ENCODE peak calls at places on chromosomes 16 and 17, in four cellular contexts. One of them, this sample, is unnamed.

GRCh38 chr16:80202831-80203230 is 338.0 kb upstream of the DYNLRB2 start:
- DNase-seq in HCT116: no peak
- DNase-seq in HL-60: no peak
- DNase-seq in upper lobe of left lung: no peak
- DNase-seq in this sample: no peak

GRCh38 chr17:63293310-63293709 is 152.8 kb downstream of the CYB561 start:
- DNase-seq in HL-60: no peak
- DNase-seq in upper lobe of left lung: no peak
- DNase-seq in HCT116: no peak
- DNase-seq in this sample: no peak

GRCh38 chr17:22409160-22409751 is 716.9 kb downstream of the KCNJ18 start:
- DNase-seq in HL-60: no peak
- DNase-seq in upper lobe of left lung: peak
- DNase-seq in HCT116: no peak
- DNase-seq in this sample: no peak

GRCh38 chr17:67365762-67366192 is 600 bp downstream of the PSMD12 start:
- DNase-seq in HL-60: peak
- DNase-seq in upper lobe of left lung: no peak
- DNase-seq in HCT116: no peak
- DNase-seq in this sample: no peak

GRCh38 chr16:84513111-84514065 is 8.9 kb upstream of the MEAK7 start:
- DNase-seq in upper lobe of left lung: no peak
- DNase-seq in HL-60: no peak
- DNase-seq in HCT116: no peak
- DNase-seq in this sample: no peak

GRCh38 chr16:2745116-2745890 is 7.1 kb upstream of the SRRM2 start:
- DNase-seq in HL-60: no peak
- DNase-seq in HCT116: no peak
- DNase-seq in upper lobe of left lung: no peak
- DNase-seq in this sample: no peak

GRCh38 chr16:78684655-78685400 is 585.4 kb downstream of the WWOX start:
- DNase-seq in upper lobe of left lung: no peak
- DNase-seq in HL-60: no peak
- DNase-seq in HCT116: no peak
- DNase-seq in this sample: no peak

GRCh38 chr17:330993-331701 is 21.5 kb downstream of the RPH3AL start:
- DNase-seq in upper lobe of left lung: no peak
- DNase-seq in HCT116: no peak
- DNase-seq in HL-60: no peak
- DNase-seq in this sample: peak

GRCh38 chr16:8998114-8998513 is 34.4 kb upstream of the USP7 start:
- DNase-seq in HL-60: no peak
- DNase-seq in HCT116: no peak
- DNase-seq in upper lobe of left lung: no peak
- DNase-seq in this sample: no peak

GRCh38 chr16:71564377-71564967 is 12.4 kb downstream of the TAT start:
- DNase-seq in HL-60: peak
- DNase-seq in HCT116: no peak
- DNase-seq in upper lobe of left lung: no peak
- DNase-seq in this sample: no peak

GRCh38 chr17:35750526-35751395 is 2.3 kb downstream of the GAS2L2 start:
- DNase-seq in HCT116: no peak
- DNase-seq in upper lobe of left lung: no peak
- DNase-seq in HL-60: no peak
- DNase-seq in this sample: no peak

GRCh38 chr17:17787568-17787967 is 49.2 kb downstream of the SREBF1 start:
- DNase-seq in upper lobe of left lung: no peak
- DNase-seq in HCT116: no peak
- DNase-seq in HL-60: no peak
- DNase-seq in this sample: no peak

GRCh38 chr16:70529051-70529777 is 5.6 kb downstream of the SF3B3 start:
- DNase-seq in HCT116: peak
- DNase-seq in HL-60: no peak
- DNase-seq in upper lobe of left lung: no peak
- DNase-seq in this sample: no peak

GRCh38 chr17:35088911-35089845 is 25.7 kb upstream of the RFFL start:
- DNase-seq in HL-60: peak
- DNase-seq in upper lobe of left lung: peak
- DNase-seq in HCT116: peak
- DNase-seq in this sample: peak

GRCh38 chr17:37488607-37489196 is 989 bp upstream of the DUSP14 start:
- DNase-seq in upper lobe of left lung: no peak
- DNase-seq in HCT116: peak
- DNase-seq in HL-60: peak
- DNase-seq in this sample: peak

GRCh38 chr17:50583636-50584035 is 23.1 kb downstream of the CACNA1G start:
- DNase-seq in upper lobe of left lung: no peak
- DNase-seq in HL-60: no peak
- DNase-seq in HCT116: no peak
- DNase-seq in this sample: no peak

GRCh38 chr16:56690420-56691122 is 8.3 kb downstream of the MT1X start:
- DNase-seq in upper lobe of left lung: no peak
- DNase-seq in HCT116: no peak
- DNase-seq in HL-60: no peak
- DNase-seq in this sample: no peak

GRCh38 chr17:59627770-59628171 is 8.1 kb downstream of the CLTC start:
- DNase-seq in HL-60: no peak
- DNase-seq in upper lobe of left lung: no peak
- DNase-seq in HCT116: no peak
- DNase-seq in this sample: no peak

GRCh38 chr16:24253192-24253591 is 2.9 kb upstream of the CACNG3 start:
- DNase-seq in HCT116: peak
- DNase-seq in upper lobe of left lung: no peak
- DNase-seq in HL-60: peak
- DNase-seq in this sample: peak

GRCh38 chr16:69925311-69925710 is 25.8 kb upstream of the CLEC18A start:
- DNase-seq in HL-60: no peak
- DNase-seq in HCT116: no peak
- DNase-seq in upper lobe of left lung: no peak
- DNase-seq in this sample: no peak

GRCh38 chr17:47725446-47726109 is 7.5 kb upstream of the TBX21 start:
- DNase-seq in HCT116: no peak
- DNase-seq in upper lobe of left lung: no peak
- DNase-seq in HL-60: no peak
- DNase-seq in this sample: no peak

GRCh38 chr17:67460097-67460496 is 83.0 kb downstream of the PITPNC1 start:
- DNase-seq in upper lobe of left lung: no peak
- DNase-seq in HCT116: no peak
- DNase-seq in HL-60: no peak
- DNase-seq in this sample: no peak

GRCh38 chr16:11102523-11102898 is 153.5 kb downstream of the SOCS1 start:
- DNase-seq in HL-60: no peak
- DNase-seq in upper lobe of left lung: no peak
- DNase-seq in HCT116: no peak
- DNase-seq in this sample: no peak

GRCh38 chr17:81034168-81034777 is 678 bp upstream of the BAIAP2 start:
- DNase-seq in HL-60: no peak
- DNase-seq in HCT116: no peak
- DNase-seq in upper lobe of left lung: no peak
- DNase-seq in this sample: no peak

DNA sequence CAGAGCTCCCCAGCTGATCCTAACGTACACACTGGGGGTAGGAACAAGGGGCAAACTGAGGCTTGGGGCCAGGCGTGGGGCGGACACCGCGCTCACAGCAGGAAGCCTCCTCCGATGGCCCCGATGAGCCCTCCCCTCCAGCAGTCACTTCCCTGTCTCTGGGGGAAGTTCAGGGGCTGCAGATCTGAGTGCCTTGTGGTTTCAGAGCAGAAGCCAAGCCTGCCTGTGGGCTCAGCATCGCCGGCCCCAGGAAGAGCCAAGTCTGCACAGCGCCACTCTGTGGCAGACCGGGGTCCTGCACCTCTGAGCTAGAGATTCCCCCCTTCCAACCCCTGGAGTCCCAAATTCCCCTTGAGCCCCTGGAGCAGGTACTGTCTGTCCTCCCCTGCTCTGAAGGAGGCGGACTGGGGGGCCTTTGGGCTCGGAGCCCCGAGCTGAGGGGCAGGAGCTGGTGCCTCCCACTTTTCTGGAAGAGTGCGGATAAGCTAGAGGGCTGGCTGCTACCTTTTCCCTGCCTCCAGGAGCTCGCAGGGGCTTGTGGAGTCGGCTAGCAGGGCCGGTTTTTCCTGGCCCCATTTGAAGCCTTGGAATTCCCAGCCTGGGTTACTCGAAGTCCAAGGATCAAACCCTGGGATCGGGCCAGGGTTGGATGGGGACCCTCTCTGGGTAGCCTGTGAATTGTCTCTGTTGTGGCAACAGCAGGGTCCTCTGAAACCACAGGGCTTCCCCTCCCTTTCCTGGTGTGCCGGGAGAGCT is 2.9 kb downstream of the GSE1 start:
- DNase-seq in HCT116: peak
- DNase-seq in HL-60: peak
- DNase-seq in upper lobe of left lung: peak
- DNase-seq in this sample: peak
- TF ChIP-seq POLR2AphosphoS5 in HCT116: no peak
- TF ChIP-seq POLR2AphosphoS5 in HL-60: peak
- TF ChIP-seq POLR2AphosphoS5 in upper lobe of left lung: no peak
- TF ChIP-seq POLR2AphosphoS5 in this sample: no peak

DNA sequence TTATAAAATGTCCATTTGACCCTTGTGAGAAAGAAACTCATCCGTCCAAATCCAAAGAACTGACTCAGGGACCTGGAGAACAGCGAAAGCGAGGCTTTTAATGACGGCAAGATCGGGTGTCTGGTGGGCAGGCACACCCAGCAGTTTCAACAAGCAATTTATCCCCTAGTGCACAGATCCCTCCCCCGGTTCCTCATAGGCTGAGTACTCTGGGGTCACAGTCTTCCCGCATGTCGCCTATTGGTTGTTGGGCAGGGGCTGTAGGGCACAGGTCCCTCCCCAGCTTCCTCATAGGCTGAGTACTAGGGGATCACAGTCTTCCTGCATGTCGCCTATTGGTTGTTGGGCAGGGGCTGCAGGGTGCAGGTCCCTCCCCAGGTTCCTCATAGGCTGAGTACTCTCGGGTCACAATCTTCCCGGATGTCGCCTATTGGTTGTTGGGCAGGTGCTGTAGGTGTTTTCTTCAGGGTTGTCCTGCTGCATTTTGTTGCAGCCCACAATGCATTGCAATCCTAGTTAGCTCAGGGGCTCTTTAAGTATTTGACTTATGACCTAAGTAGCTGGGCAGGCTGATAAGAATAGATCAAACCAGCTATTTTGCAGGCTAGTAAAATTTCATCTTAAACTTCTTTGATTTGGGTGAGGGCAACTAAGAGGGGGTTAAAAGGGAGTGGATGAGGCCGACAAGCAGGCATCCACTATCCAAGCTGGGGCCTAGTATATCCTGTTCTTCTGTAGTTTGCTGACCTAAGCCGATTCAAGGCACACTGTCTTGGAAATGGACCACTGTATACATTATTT is 3.6 kb upstream of the UTS2R start:
- DNase-seq in HL-60: no peak
- DNase-seq in upper lobe of left lung: no peak
- DNase-seq in HCT116: peak
- DNase-seq in this sample: no peak
- H3K27ac ChIP-seq in HL-60: no peak
- H3K27ac ChIP-seq in upper lobe of left lung: no peak
- H3K27ac ChIP-seq in HCT116: peak
- H3K27ac ChIP-seq in this sample: no peak

GRCh38 chr17:8158267-8159031 is 4.3 kb downstream of the VAMP2 start:
- DNase-seq in HL-60: peak
- DNase-seq in upper lobe of left lung: peak
- DNase-seq in HCT116: peak
- DNase-seq in this sample: peak
- TF ChIP-seq POLR2AphosphoS5 in HL-60: no peak
- TF ChIP-seq POLR2AphosphoS5 in upper lobe of left lung: peak
- TF ChIP-seq POLR2AphosphoS5 in HCT116: no peak
- TF ChIP-seq POLR2AphosphoS5 in this sample: no peak

GRCh38 chr16:35185366-35186044 is 1726.1 kb downstream of the TP53TG3F start:
- DNase-seq in upper lobe of left lung: no peak
- DNase-seq in HCT116: no peak
- DNase-seq in HL-60: no peak
- DNase-seq in this sample: no peak
- H3K27ac ChIP-seq in upper lobe of left lung: no peak
- H3K27ac ChIP-seq in HCT116: no peak
- H3K27ac ChIP-seq in HL-60: no peak
- H3K27ac ChIP-seq in this sample: no peak

GRCh38 chr17:3893003-3893719 is at the start of gene CAMKK1:
- DNase-seq in HCT116: peak
- DNase-seq in HL-60: peak
- DNase-seq in upper lobe of left lung: peak
- DNase-seq in this sample: peak
- TF ChIP-seq POLR2AphosphoS5 in HCT116: peak
- TF ChIP-seq POLR2AphosphoS5 in HL-60: no peak
- TF ChIP-seq POLR2AphosphoS5 in upper lobe of left lung: peak
- TF ChIP-seq POLR2AphosphoS5 in this sample: peak

DNA sequence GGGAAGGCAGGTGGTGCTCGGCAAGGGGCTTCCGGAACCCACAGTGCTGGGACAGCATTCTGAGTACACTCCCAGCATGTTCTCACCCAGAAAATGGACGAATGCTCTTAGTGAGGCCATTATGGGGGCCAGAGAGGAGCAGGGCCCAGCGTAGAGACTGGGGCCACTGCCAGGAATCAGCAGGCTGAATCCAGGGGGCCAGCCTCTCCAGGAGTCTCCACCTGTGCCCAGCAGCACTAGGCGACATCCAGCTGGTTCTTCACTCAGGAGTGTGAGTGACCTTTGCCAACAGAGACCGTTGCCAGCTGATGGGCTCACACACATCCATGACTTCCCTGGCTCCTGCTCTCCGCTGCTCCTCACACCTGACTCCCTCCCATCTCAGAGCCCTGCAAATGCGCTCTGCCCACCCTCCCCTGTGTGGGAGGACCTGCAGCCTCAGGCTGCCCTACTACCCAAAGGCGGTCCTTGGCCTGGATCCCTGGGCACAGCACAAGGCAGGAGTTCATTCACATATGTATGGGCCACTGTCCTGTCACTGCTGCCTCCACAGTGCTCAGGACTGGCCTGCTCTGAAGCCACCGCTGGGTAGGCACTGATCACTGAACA is 5.1 kb downstream of the RHBDF1 start:
- DNase-seq in HL-60: no peak
- DNase-seq in HCT116: no peak
- DNase-seq in upper lobe of left lung: no peak
- DNase-seq in this sample: no peak
- H3K27ac ChIP-seq in HL-60: no peak
- H3K27ac ChIP-seq in HCT116: no peak
- H3K27ac ChIP-seq in upper lobe of left lung: no peak
- H3K27ac ChIP-seq in this sample: peak

This sample was measured in transverse colon.